ENCODE peak calls at places on chromosomes 16 and 17, in four cellular contexts. J, Q, L and E are unnamed samples.
A peak's percentile ranks its signal among the peaks of the same experiment; 100 is the strongest.

GRCh38 chr17:78401246-78401645 is 22.8 kb downstream of the PGS1 start:
- DNase-seq in J (no peak), Q (no peak), L (peak; percentile 33), E (no peak)

GRCh38 chr16:20901441-20902112 is 1.0 kb downstream of the LYRM1 start:
- DNase-seq in J (no peak), Q (peak; percentile 34), L (peak; percentile 67), E (no peak)

GRCh38 chr17:8122391-8122922 is 1.4 kb downstream of the HES7 start:
- DNase-seq in J (no peak), Q (no peak), L (no peak), E (no peak)

GRCh38 chr16:4176794-4177438 is 60.7 kb upstream of the ADCY9 start:
- DNase-seq in J (no peak), Q (no peak), L (peak; percentile 35), E (no peak)

GRCh38 chr16:81175325-81175891 is 63.1 kb upstream of the BCO1 start:
- DNase-seq in J (no peak), Q (no peak), L (peak; percentile 65), E (no peak)

GRCh38 chr16:15820837-15821236 is 36.0 kb downstream of the MYH11 start:
- DNase-seq in J (no peak), Q (no peak), L (no peak), E (no peak)

GRCh38 chr17:70028397-70028796 is 46.6 kb upstream of the KCNJ16 start:
- DNase-seq in J (no peak), Q (no peak), L (no peak), E (no peak)

GRCh38 chr17:51794466-51794865 is 364.0 kb downstream of the CA10 start:
- DNase-seq in J (no peak), Q (no peak), L (no peak), E (no peak)

GRCh38 chr17:76540381-76541300 is 797 bp downstream of the PRCD start:
- DNase-seq in J (peak; percentile 97), Q (peak; percentile 91), L (peak; percentile 97), E (no peak)

DNA sequence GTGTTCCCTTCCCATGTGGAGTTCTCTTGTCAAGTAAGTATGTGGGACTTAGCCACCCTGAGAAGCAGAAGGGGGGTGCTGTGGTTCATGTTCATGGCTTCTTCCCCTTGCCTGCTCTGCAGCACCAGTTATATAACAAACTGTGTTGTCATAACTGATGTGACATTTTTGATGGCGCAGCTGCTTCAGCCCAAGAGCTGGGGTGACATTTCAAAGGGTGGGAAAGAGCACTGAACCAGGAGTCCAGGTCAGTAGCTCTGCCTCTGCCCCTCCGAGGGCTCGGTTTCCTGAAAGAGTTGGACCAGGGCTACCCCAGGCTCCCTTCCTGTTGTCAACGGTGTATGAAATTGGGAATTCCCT is 7.4 kb downstream of the GNAO1 start:
- DNase-seq in J (peak; percentile 57), Q (no peak), L (no peak), E (no peak)
- H3K4me1 ChIP-seq in J (peaks cover 11% of the 10 kb centered on the region), Q (peaks cover 25% of the 10 kb centered on the region), L (no peaks in the 10 kb centered on the region), E (peaks cover 38% of the 10 kb centered on the region)

GRCh38 chr17:44877121-44877520 is 22.1 kb downstream of the EFTUD2 start:
- DNase-seq in J (no peak), Q (no peak), L (no peak), E (no peak)

GRCh38 chr17:44881145-44881544 is 18.1 kb downstream of the EFTUD2 start:
- DNase-seq in J (no peak), Q (no peak), L (no peak), E (no peak)

GRCh38 chr17:44875761-44876160 is 23.5 kb downstream of the EFTUD2 start:
- DNase-seq in J (no peak), Q (no peak), L (no peak), E (no peak)

GRCh38 chr17:44878627-44879221 is 20.5 kb downstream of the EFTUD2 start:
- DNase-seq in J (no peak), Q (no peak), L (peak; percentile 58), E (no peak)
- H3K36me3 ChIP-seq in J (peaks cover 62% of the 10 kb centered on the region), Q (peaks cover 95% of the 10 kb centered on the region), L (peaks cover 63% of the 10 kb centered on the region), E (peaks cover 65% of the 10 kb centered on the region)

GRCh38 chr16:2152695-2153506 is 2.7 kb upstream of the TRAF7 start:
- DNase-seq in J (no peak), Q (no peak), L (peak; percentile 36), E (no peak)
- H3K4me1 ChIP-seq in J (peaks cover 90% of the 10 kb centered on the region), Q (peaks cover 85% of the 10 kb centered on the region), L (peaks cover 33% of the 10 kb centered on the region), E (peaks cover 82% of the 10 kb centered on the region)

DNA sequence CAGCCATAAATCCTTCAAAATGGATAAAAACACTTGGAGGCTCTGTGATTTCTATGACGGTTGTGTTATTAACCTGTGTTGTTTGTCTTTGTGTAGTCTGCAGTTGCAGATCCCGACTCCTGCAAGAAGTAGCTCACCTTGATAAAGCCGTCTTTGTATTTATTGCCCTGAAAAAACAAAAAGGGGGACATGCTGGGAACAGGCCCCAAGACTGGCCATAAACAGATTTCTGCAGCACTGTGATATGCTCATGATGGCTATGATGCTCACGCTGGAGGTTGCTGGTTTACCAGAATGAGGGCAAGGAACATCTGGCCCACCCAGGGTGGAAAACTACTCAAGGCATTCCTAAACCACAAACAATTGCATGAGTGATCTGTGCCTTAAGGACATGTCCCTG is 71.0 kb downstream of the LGALS9 start:
- DNase-seq in J (no peak), Q (no peak), L (no peak), E (no peak)
- H3K36me3 ChIP-seq in J (no peaks in the 10 kb centered on the region), Q (no peaks in the 10 kb centered on the region), L (no peaks in the 10 kb centered on the region), E (no peaks in the 10 kb centered on the region)

GRCh38 chr17:37844977-37845293 is 79.3 kb upstream of the TBC1D3K start:
- DNase-seq in J (no peak), Q (no peak), L (no peak), E (no peak)
- H3K4me1 ChIP-seq in J (peaks cover 8% of the 10 kb centered on the region), Q (peaks cover 9% of the 10 kb centered on the region), L (no peaks in the 10 kb centered on the region), E (peaks cover 6% of the 10 kb centered on the region)

DNA sequence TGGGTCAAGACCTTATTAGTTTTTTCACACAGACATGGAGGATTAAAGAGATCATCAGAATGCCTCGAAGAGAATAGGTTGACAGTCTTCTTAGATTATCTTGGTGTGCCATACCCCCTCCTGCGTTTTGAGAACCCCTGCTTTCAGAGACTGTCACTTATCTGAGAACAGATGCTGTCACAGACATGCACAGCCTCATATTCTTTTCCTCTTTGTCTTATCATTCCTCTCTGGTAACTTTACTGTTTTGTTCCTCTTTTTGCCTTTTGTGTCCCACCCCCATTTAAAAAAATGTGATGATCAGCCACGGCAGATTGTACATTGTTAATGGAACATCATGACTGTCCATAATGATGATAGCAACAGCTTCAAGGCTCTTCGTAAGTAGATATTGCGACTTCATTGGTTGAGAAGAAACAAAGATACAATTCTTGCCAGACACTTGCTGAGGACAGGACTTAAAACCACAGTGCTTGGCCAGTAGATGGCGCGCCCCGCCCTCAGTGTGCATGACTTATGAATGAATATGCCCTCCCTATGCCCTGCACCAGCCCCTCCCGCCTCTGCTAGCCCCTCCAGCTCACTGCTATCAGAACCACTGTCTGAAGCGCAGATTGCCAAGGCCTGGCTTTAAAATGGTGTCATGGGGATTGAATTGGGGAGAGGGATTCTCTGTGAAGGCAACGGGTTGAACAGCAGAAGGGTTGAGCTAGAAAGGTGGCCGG is 2.6 kb upstream of the PITPNC1 start:
- DNase-seq in J (peak; percentile 96), Q (peak; percentile 77), L (peak; percentile 90), E (peak; percentile 92)
- H3K36me3 ChIP-seq in J (no peaks in the 10 kb centered on the region), Q (no peaks in the 10 kb centered on the region), L (no peaks in the 10 kb centered on the region), E (no peaks in the 10 kb centered on the region)